ENCODE peak calls at places on chromosomes 4 and X, in four cellular contexts. K, G, J and R are unnamed samples.

GRCh38 chr4:98720871-98721480 is 62.6 kb upstream of the TSPAN5 start:
- DNase-seq in G (no peak), J (no peak), K (no peak), R (no peak)

GRCh38 chr4:88531549-88531948 is 8.0 kb upstream of the PYURF start:
- DNase-seq in J (no peak), K (no peak), G (no peak), R (no peak)

GRCh38 chr4:147772056-147772455 is 40.2 kb downstream of the ARHGAP10 start:
- DNase-seq in K (no peak), J (peak; percentile 63), G (no peak), R (no peak)

GRCh38 chrX:136047969-136048368 is 62.7 kb downstream of the SLC9A6 start:
- DNase-seq in K (no peak), G (no peak), J (no peak), R (no peak)

GRCh38 chr4:97998203-97998602 is 145.1 kb downstream of the STPG2 start:
- DNase-seq in K (no peak), J (no peak), G (no peak), R (no peak)

GRCh38 chr4:30802622-30803323 is 82.6 kb downstream of the PCDH7 start:
- DNase-seq in J (no peak), G (no peak), K (no peak), R (no peak)

GRCh38 chr4:99687120-99687519 is 29.5 kb upstream of the C4orf54 start:
- DNase-seq in J (no peak), G (no peak), K (no peak), R (no peak)

GRCh38 chr4:22099896-22100295 is 151.3 kb upstream of the KCNIP4 start:
- DNase-seq in G (no peak), K (no peak), J (no peak), R (no peak)

GRCh38 chr4:128536746-128537145 is 249.1 kb upstream of the PGRMC2 start:
- DNase-seq in K (no peak), J (no peak), G (no peak), R (no peak)

GRCh38 chrX:335758-336155 is 17.2 kb upstream of the GTPBP6 start:
- DNase-seq in G (peak; percentile 40), J (no peak), K (no peak), R (no peak)

GRCh38 chr4:83613994-83614393 is 78.1 kb downstream of the GPAT3 start:
- DNase-seq in K (no peak), G (no peak), J (no peak), R (no peak)

GRCh38 chr4:114136067-114136466 is 156.6 kb upstream of the ARSJ start:
- DNase-seq in J (no peak), G (no peak), K (no peak), R (no peak)

GRCh38 chrX:1391707-1392375 is at the start of gene SLC25A6:
- DNase-seq in J (peak; percentile 100), K (peak; percentile 98), G (peak; percentile 100), R (peak; percentile 99)

GRCh38 chrX:118554511-118554910 is 58.9 kb downstream of the DOCK11 start:
- DNase-seq in J (no peak), K (no peak), G (no peak), R (no peak)

GRCh38 chrX:39574178-39574577 is 523.6 kb downstream of the BCOR start:
- DNase-seq in G (no peak), J (no peak), K (no peak), R (no peak)

GRCh38 chrX:103554687-103555417 is 30.5 kb upstream of the TCEAL4 start:
- DNase-seq in J (peak; percentile 73), G (no peak), K (no peak), R (peak; percentile 29)

GRCh38 chr4:5751918-5752802 is 41.2 kb downstream of the EVC start:
- DNase-seq in K (no peak), J (peak; percentile 35), G (no peak), R (no peak)

GRCh38 chr4:34091451-34091850 is 2152.9 kb downstream of the ARAP2 start:
- DNase-seq in J (no peak), G (no peak), K (no peak), R (no peak)

GRCh38 chrX:9510980-9511379 is 46.1 kb downstream of the TBL1X start:
- DNase-seq in J (no peak), G (no peak), K (no peak), R (no peak)

GRCh38 chr4:6331018-6331417 is 61.4 kb downstream of the WFS1 start:
- DNase-seq in J (peak; percentile 28), G (no peak), K (no peak), R (no peak)

GRCh38 chr4:46404961-46405360 is 15.0 kb upstream of the GABRA2 start:
- DNase-seq in J (peak; percentile 80), G (peak; percentile 69), K (no peak), R (no peak)

GRCh38 chr4:7561557-7561956 is 126.8 kb upstream of the PSAPL1 start:
- DNase-seq in K (no peak), G (no peak), J (no peak), R (no peak)

GRCh38 chr4:8688041-8688907 is 95.7 kb downstream of the CPZ start:
- DNase-seq in G (peak; percentile 58), K (no peak), J (peak; percentile 65), R (no peak)

GRCh38 chrX:36898301-36898700 is 109.9 kb upstream of the FAM47C start:
- DNase-seq in K (no peak), G (no peak), J (peak; percentile 44), R (no peak)

GRCh38 chr4:15729910-15730533 is 27.2 kb downstream of the BST1 start:
- DNase-seq in J (peak; percentile 63), K (peak; percentile 21), G (no peak), R (peak; percentile 27)

GRCh38 chrX:63394872-63395271 is 43.7 kb upstream of the SPIN4 start:
- DNase-seq in K (no peak), G (no peak), J (no peak), R (no peak)

GRCh38 chrX:30735839-30736238 is 82.6 kb downstream of the GK start:
- DNase-seq in G (no peak), J (peak; percentile 63), K (peak; percentile 31), R (peak; percentile 8)

GRCh38 chr4:78776729-78777555 is 792 bp downstream of the BMP2K start:
- DNase-seq in K (peak; percentile 22), G (peak; percentile 64), J (peak; percentile 60), R (peak; percentile 10)

GRCh38 chr4:76420901-76421581 is at the start of gene CCDC158:
- DNase-seq in K (no peak), G (peak; percentile 78), J (no peak), R (no peak)

GRCh38 chrX:88883205-88883604 is 136.2 kb downstream of the CPXCR1 start:
- DNase-seq in K (no peak), J (peak; percentile 11), G (no peak), R (no peak)

GRCh38 chr4:147823135-147823534 is 91.2 kb downstream of the ARHGAP10 start:
- DNase-seq in J (no peak), G (no peak), K (no peak), R (no peak)

DNA sequence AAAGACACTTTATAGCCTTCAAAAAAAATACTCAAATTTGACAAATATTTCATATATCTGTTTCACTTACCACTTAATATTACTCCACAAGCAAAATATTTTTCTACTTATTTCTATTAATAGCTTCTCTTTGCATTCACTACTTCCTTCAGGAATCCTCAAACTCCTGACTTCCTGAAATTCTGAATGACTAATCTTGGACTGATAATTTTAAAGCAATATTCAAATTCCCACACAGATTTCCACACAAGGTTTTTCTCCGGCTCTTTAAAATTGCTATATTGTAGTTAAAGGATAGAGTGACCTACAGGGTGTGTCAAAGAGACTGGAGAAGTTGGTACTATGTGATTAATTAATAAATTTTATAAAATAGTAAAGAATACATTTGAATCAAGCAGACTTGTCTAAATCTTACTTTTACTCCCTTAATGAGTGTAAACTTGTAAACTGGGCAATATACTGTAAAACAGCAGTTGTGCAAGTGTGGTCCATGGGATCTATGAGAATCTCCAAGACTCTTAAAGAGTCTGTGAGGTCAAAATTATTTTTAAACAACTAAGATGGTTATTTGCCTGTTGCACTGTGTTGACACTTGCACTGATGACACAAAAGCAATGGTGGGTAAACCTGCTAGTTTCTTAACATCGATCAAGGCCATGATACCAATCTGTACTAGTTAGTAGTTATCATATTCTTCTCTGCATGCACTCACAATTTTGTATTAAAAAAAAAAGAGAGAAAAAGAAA is 44.5 kb downstream of the ANKRD17 start:
- DNase-seq in J (no peak), G (no peak), K (no peak), R (no peak)
- H3K4me3 ChIP-seq in J (no peak overlapping the region), G (no peak overlapping the region), K (no peak overlapping the region), R (no peak overlapping the region)

DNA sequence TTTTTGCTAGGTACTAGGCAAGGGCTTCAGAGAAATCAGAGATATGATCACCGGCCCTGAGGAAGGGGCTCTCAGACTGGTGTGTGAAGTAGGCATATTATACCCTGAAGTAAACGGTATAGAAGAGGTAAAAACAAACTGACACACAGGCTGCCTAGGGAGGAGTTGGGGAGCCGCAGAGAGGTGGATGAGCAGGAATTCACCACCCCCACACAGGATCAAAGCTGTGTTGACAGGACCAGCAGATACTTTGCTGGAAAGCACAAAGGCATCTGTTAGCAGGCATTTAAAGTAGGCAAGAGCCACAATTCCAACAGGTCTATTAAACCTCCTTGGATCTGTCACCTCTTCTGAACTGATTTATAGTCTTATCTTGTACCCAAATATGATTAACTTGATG is 71.8 kb upstream of the GPR34 start:
- DNase-seq in K (no peak), J (no peak), G (no peak), R (no peak)
- H3K4me1 ChIP-seq in K (no peaks in the 10 kb centered on the region), J (no peaks in the 10 kb centered on the region), G (no peaks in the 10 kb centered on the region), R (no peaks in the 10 kb centered on the region)

GRCh38 chrX:155938132-155938531 is 57.0 kb downstream of the VAMP7 start:
- DNase-seq in K (no peak), J (no peak), G (no peak), R (no peak)
- TF ChIP-seq CTCF in K (no peak), J (no peak), G (no peak), R (no peak)

GRCh38 chr4:153757407-153757806 is 2.4 kb downstream of the RNF175 start:
- DNase-seq in G (no peak), J (no peak), K (no peak), R (no peak)

GRCh38 chr4:153758688-153759406 is 977 bp downstream of the RNF175 start:
- DNase-seq in J (no peak), K (no peak), G (no peak), R (no peak)

GRCh38 chr4:153763404-153763803 is 3.6 kb upstream of the RNF175 start:
- DNase-seq in G (no peak), J (no peak), K (no peak), R (no peak)

GRCh38 chr4:153758136-153758535 is 1.7 kb downstream of the RNF175 start:
- DNase-seq in G (no peak), J (no peak), K (no peak), R (no peak)

DNA sequence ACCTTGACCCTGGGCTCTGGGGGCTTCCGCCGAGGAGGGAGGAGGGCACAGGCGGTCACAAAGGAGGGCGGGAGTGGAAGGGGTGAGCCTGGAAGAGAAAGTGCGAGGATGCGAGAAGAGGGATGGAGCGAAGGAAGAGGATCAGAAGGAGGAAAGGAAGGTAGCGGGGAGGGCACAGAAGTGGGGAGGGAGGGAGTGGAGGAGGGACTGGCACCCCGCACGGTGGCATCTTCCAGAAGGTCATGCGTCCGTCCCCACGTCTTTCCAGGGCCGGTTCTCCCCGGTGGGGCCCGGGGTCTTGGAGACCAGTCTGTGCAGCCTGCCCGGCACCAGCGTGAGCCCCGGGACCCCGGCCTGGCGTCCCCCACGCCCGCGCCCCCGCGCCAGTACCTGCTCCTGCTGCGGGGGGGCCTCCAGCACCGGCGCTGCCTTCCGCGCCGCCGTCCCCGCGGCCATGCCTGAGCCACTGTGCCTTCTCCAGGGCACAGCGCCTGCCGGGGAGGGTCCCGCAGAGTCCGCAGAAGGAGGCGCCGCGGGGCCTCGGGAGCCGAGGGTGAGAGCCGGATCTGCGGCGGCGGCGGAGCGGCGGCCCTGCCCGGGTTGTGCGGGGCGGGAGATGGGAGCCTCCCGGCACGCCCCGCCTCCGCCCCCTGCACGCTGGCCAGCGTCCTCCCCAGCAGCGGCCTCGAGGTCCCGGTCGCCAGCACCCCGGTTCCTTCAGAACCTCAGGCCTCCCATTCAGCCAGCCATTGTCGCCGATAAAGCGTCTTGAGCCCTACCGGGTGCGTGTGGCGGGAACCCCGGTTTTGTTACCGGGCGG is at the start of gene RNF175:
- DNase-seq in J (peak; percentile 40), G (no peak), K (no peak), R (no peak)
- H3K4me3 ChIP-seq in J (peak within 1 kb of the TSS; percentile 67), G (no peak within 1 kb of the TSS), K (peak within 1 kb of the TSS; percentile 20), R (peak within 1 kb of the TSS; percentile 43)